ENCODE peak calls at places on chromosomes 2 and 18, in six cellular contexts. One of them, this sample, is unnamed.

GRCh38 chr2:72581560-72582181 is 244.2 kb downstream of the EXOC6B start:
- DNase-seq in GM13977: no peak
- DNase-seq in memory B cell: no peak
- DNase-seq in activated naive CD4-positive, alpha-beta T cell treated with anti-CD3 and anti-CD28 coated beads, Interleukin-2, amount 10 ng/mL, durations not matched to agents 7 days and 5 days: no peak
- DNase-seq in T47D: no peak
- DNase-seq in neuronal stem cell: no peak
- DNase-seq in this sample: no peak

GRCh38 chr2:162888641-162889040 is 50.1 kb upstream of the KCNH7 start:
- DNase-seq in GM13977: no peak
- DNase-seq in memory B cell: no peak
- DNase-seq in activated naive CD4-positive, alpha-beta T cell treated with anti-CD3 and anti-CD28 coated beads, Interleukin-2, amount 10 ng/mL, durations not matched to agents 7 days and 5 days: no peak
- DNase-seq in T47D: no peak
- DNase-seq in neuronal stem cell: no peak
- DNase-seq in this sample: no peak

GRCh38 chr2:31386648-31387047 is 27.9 kb downstream of the XDH start:
- DNase-seq in GM13977: no peak
- DNase-seq in memory B cell: no peak
- DNase-seq in activated naive CD4-positive, alpha-beta T cell treated with anti-CD3 and anti-CD28 coated beads, Interleukin-2, amount 10 ng/mL, durations not matched to agents 7 days and 5 days: no peak
- DNase-seq in T47D: no peak
- DNase-seq in neuronal stem cell: peak; percentile 12
- DNase-seq in this sample: no peak

GRCh38 chr2:199460101-199460671 is 2.4 kb upstream of the SATB2 start:
- DNase-seq in GM13977: peak; percentile 45
- DNase-seq in memory B cell: no peak
- DNase-seq in activated naive CD4-positive, alpha-beta T cell treated with anti-CD3 and anti-CD28 coated beads, Interleukin-2, amount 10 ng/mL, durations not matched to agents 7 days and 5 days: no peak
- DNase-seq in T47D: no peak
- DNase-seq in neuronal stem cell: peak; percentile 20
- DNase-seq in this sample: no peak

GRCh38 chr2:85222792-85223191 is 89.6 kb downstream of the TCF7L1 start:
- DNase-seq in GM13977: no peak
- DNase-seq in memory B cell: no peak
- DNase-seq in activated naive CD4-positive, alpha-beta T cell treated with anti-CD3 and anti-CD28 coated beads, Interleukin-2, amount 10 ng/mL, durations not matched to agents 7 days and 5 days: no peak
- DNase-seq in T47D: peak; percentile 41
- DNase-seq in neuronal stem cell: no peak
- DNase-seq in this sample: no peak

GRCh38 chr2:127404466-127405251 is 13.6 kb upstream of the PROC start:
- DNase-seq in GM13977: peak; percentile 24
- DNase-seq in memory B cell: no peak
- DNase-seq in activated naive CD4-positive, alpha-beta T cell treated with anti-CD3 and anti-CD28 coated beads, Interleukin-2, amount 10 ng/mL, durations not matched to agents 7 days and 5 days: no peak
- DNase-seq in T47D: no peak
- DNase-seq in neuronal stem cell: no peak
- DNase-seq in this sample: no peak

GRCh38 chr2:61016392-61017002 is 1.0 kb upstream of the PEX13 start:
- DNase-seq in GM13977: peak; percentile 36
- DNase-seq in memory B cell: no peak
- DNase-seq in activated naive CD4-positive, alpha-beta T cell treated with anti-CD3 and anti-CD28 coated beads, Interleukin-2, amount 10 ng/mL, durations not matched to agents 7 days and 5 days: no peak
- DNase-seq in T47D: peak; percentile 72
- DNase-seq in neuronal stem cell: no peak
- DNase-seq in this sample: no peak

GRCh38 chr2:237497009-237497819 is 10.2 kb downstream of the MLPH start:
- DNase-seq in GM13977: no peak
- DNase-seq in memory B cell: no peak
- DNase-seq in activated naive CD4-positive, alpha-beta T cell treated with anti-CD3 and anti-CD28 coated beads, Interleukin-2, amount 10 ng/mL, durations not matched to agents 7 days and 5 days: no peak
- DNase-seq in T47D: no peak
- DNase-seq in neuronal stem cell: no peak
- DNase-seq in this sample: no peak

GRCh38 chr18:29840101-29840500 is 1202.4 kb downstream of the DSC3 start:
- DNase-seq in GM13977: no peak
- DNase-seq in memory B cell: no peak
- DNase-seq in activated naive CD4-positive, alpha-beta T cell treated with anti-CD3 and anti-CD28 coated beads, Interleukin-2, amount 10 ng/mL, durations not matched to agents 7 days and 5 days: no peak
- DNase-seq in T47D: no peak
- DNase-seq in neuronal stem cell: no peak
- DNase-seq in this sample: peak; percentile 21

GRCh38 chr2:30178618-30179404 is 32.0 kb downstream of the YPEL5 start:
- DNase-seq in GM13977: no peak
- DNase-seq in memory B cell: no peak
- DNase-seq in activated naive CD4-positive, alpha-beta T cell treated with anti-CD3 and anti-CD28 coated beads, Interleukin-2, amount 10 ng/mL, durations not matched to agents 7 days and 5 days: no peak
- DNase-seq in T47D: no peak
- DNase-seq in neuronal stem cell: no peak
- DNase-seq in this sample: peak; percentile 13

GRCh38 chr18:8499810-8500663 is 109.2 kb upstream of the RAB12 start:
- DNase-seq in GM13977: no peak
- DNase-seq in memory B cell: no peak
- DNase-seq in activated naive CD4-positive, alpha-beta T cell treated with anti-CD3 and anti-CD28 coated beads, Interleukin-2, amount 10 ng/mL, durations not matched to agents 7 days and 5 days: no peak
- DNase-seq in T47D: peak; percentile 16
- DNase-seq in neuronal stem cell: no peak
- DNase-seq in this sample: no peak

GRCh38 chr2:235088608-235089020 is 136.8 kb downstream of the SH3BP4 start:
- DNase-seq in GM13977: no peak
- DNase-seq in memory B cell: no peak
- DNase-seq in activated naive CD4-positive, alpha-beta T cell treated with anti-CD3 and anti-CD28 coated beads, Interleukin-2, amount 10 ng/mL, durations not matched to agents 7 days and 5 days: no peak
- DNase-seq in T47D: no peak
- DNase-seq in neuronal stem cell: peak; percentile 29
- DNase-seq in this sample: no peak

GRCh38 chr18:42883177-42883576 is 232.3 kb downstream of the RIT2 start:
- DNase-seq in GM13977: no peak
- DNase-seq in memory B cell: no peak
- DNase-seq in activated naive CD4-positive, alpha-beta T cell treated with anti-CD3 and anti-CD28 coated beads, Interleukin-2, amount 10 ng/mL, durations not matched to agents 7 days and 5 days: no peak
- DNase-seq in T47D: no peak
- DNase-seq in neuronal stem cell: no peak
- DNase-seq in this sample: no peak

GRCh38 chr2:172098650-172099471 is 3.8 kb downstream of the DLX2 start:
- DNase-seq in GM13977: peak; percentile 68
- DNase-seq in memory B cell: peak; percentile 31
- DNase-seq in activated naive CD4-positive, alpha-beta T cell treated with anti-CD3 and anti-CD28 coated beads, Interleukin-2, amount 10 ng/mL, durations not matched to agents 7 days and 5 days: no peak
- DNase-seq in T47D: no peak
- DNase-seq in neuronal stem cell: peak; percentile 58
- DNase-seq in this sample: no peak

GRCh38 chr2:42101641-42102605 is 54.1 kb downstream of the PKDCC start:
- DNase-seq in GM13977: peak; percentile 92
- DNase-seq in memory B cell: peak; percentile 94
- DNase-seq in activated naive CD4-positive, alpha-beta T cell treated with anti-CD3 and anti-CD28 coated beads, Interleukin-2, amount 10 ng/mL, durations not matched to agents 7 days and 5 days: peak; percentile 92
- DNase-seq in T47D: no peak
- DNase-seq in neuronal stem cell: peak; percentile 40
- DNase-seq in this sample: peak; percentile 71

GRCh38 chr2:45771251-45771650 is 119.8 kb downstream of the PRKCE start:
- DNase-seq in GM13977: no peak
- DNase-seq in memory B cell: no peak
- DNase-seq in activated naive CD4-positive, alpha-beta T cell treated with anti-CD3 and anti-CD28 coated beads, Interleukin-2, amount 10 ng/mL, durations not matched to agents 7 days and 5 days: no peak
- DNase-seq in T47D: peak; percentile 26
- DNase-seq in neuronal stem cell: peak; percentile 35
- DNase-seq in this sample: no peak

GRCh38 chr2:144477281-144477942 is 42.5 kb downstream of the ZEB2 start:
- DNase-seq in GM13977: no peak
- DNase-seq in memory B cell: no peak
- DNase-seq in activated naive CD4-positive, alpha-beta T cell treated with anti-CD3 and anti-CD28 coated beads, Interleukin-2, amount 10 ng/mL, durations not matched to agents 7 days and 5 days: no peak
- DNase-seq in T47D: no peak
- DNase-seq in neuronal stem cell: no peak
- DNase-seq in this sample: no peak

This sample was measured in BJ.